ENCODE peak calls at places on chromosomes 1 and 21, in eight cellular contexts. E is H9; V is body of pancreas; A is GM23338; U is mesothelial cell of epicardium; H is AG10803; J is activated CD8-positive, alpha-beta T cell treated with anti-CD3 and anti-CD28 coated beads for 36 hours; F is CD4-positive, alpha-beta T cell. D is an unnamed sample.

GRCh38 chr1:53835491-53835890 is 2.6 kb downstream of the NDC1 start:
- DNase-seq in F (no peak), E (no peak), V (no peak), H (no peak), J (no peak), U (no peak), A (no peak), D (no peak)

GRCh38 chr1:202133016-202133415 is 10.3 kb downstream of the GPR37L1 start:
- DNase-seq in H (no peak), J (no peak), A (no peak), V (no peak), U (no peak), E (no peak), F (no peak), D (no peak)

GRCh38 chr1:36372617-36373016 is 13.1 kb downstream of the STK40 start:
- DNase-seq in U (no peak), H (no peak), F (no peak), V (no peak), J (no peak), A (peak), E (no peak), D (no peak)

GRCh38 chr1:116971965-116972675 is 29.4 kb upstream of the CD101 start:
- DNase-seq in J (no peak), U (no peak), E (no peak), F (no peak), A (no peak), V (no peak), H (no peak), D (no peak)

GRCh38 chr1:27350673-27351540 is 9.1 kb downstream of the SYTL1 start:
- DNase-seq in F (no peak), E (peak), A (peak), U (no peak), V (no peak), J (no peak), H (no peak), D (peak)

GRCh38 chr1:12113433-12114339 is 50.6 kb downstream of the TNFRSF8 start:
- DNase-seq in H (peak), F (no peak), A (no peak), J (peak), V (no peak), E (no peak), U (no peak), D (no peak)

GRCh38 chr1:41882068-41882477 is 36.6 kb downstream of the HIVEP3 start:
- DNase-seq in F (no peak), J (no peak), A (no peak), U (no peak), V (peak), H (no peak), E (no peak), D (no peak)

GRCh38 chr1:7298749-7299151 is 472.3 kb upstream of the VAMP3 start:
- DNase-seq in U (no peak), A (no peak), E (no peak), H (peak), J (no peak), F (no peak), V (no peak), D (no peak)

GRCh38 chr1:204074274-204075115 is 1.6 kb downstream of the SOX13 start:
- DNase-seq in A (peak), H (peak), U (peak), F (no peak), J (peak), V (peak), E (peak), D (peak)

GRCh38 chr21:18147678-18148077 is 97.0 kb upstream of the CHODL start:
- DNase-seq in H (no peak), F (no peak), J (no peak), V (no peak), E (no peak), U (no peak), A (no peak), D (no peak)

GRCh38 chr1:22952694-22953391 is 19.8 kb downstream of the LACTBL1 start:
- DNase-seq in E (peak), V (no peak), U (no peak), F (no peak), H (no peak), A (peak), J (no peak), D (no peak)

GRCh38 chr1:22912311-22912710 is 60.4 kb downstream of the LACTBL1 start:
- DNase-seq in H (no peak), U (no peak), E (no peak), J (no peak), F (no peak), A (no peak), V (no peak), D (no peak)

GRCh38 chr21:44498965-44499560 is 40.9 kb downstream of the KRTAP10-1 start:
- DNase-seq in A (no peak), U (no peak), J (no peak), H (no peak), F (no peak), E (no peak), V (no peak), D (no peak)

GRCh38 chr1:162560303-162561036 is 1.1 kb upstream of the UAP1 start:
- DNase-seq in A (peak), U (no peak), J (peak), E (peak), V (no peak), H (no peak), F (peak), D (no peak)

GRCh38 chr1:155125946-155126493 is 1.7 kb upstream of the EFNA1 start:
- DNase-seq in A (peak), U (peak), E (peak), H (peak), J (no peak), V (peak), F (no peak), D (no peak)

GRCh38 chr1:61941794-61942193 is 199.5 kb downstream of the PATJ start:
- DNase-seq in A (no peak), U (no peak), V (no peak), J (no peak), E (no peak), H (no peak), F (no peak), D (no peak)

GRCh38 chr1:41613646-41614592 is 129.4 kb upstream of the EDN2 start:
- DNase-seq in V (no peak), U (no peak), E (no peak), J (no peak), H (peak), A (no peak), F (no peak), D (peak)

GRCh38 chr1:81554108-81554507 is 246.6 kb upstream of the ADGRL2 start:
- DNase-seq in E (no peak), H (no peak), F (no peak), U (no peak), V (no peak), A (no peak), J (no peak), D (no peak)

GRCh38 chr1:176954242-176954641 is 210.3 kb downstream of the ASTN1 start:
- DNase-seq in F (no peak), H (no peak), V (no peak), U (no peak), E (no peak), A (peak), J (no peak), D (no peak)
- TF ChIP-seq CTCF in F (no peak), H (no peak), V (peak), U (no peak), E (peak), A (peak), J (no peak), D (peak)

GRCh38 chr1:200973937-200974657 is 49.4 kb downstream of the KIF21B start:
- DNase-seq in H (no peak), U (no peak), F (no peak), E (no peak), V (no peak), J (no peak), A (no peak), D (no peak)

GRCh38 chr1:200971428-200971903 is 52.0 kb downstream of the KIF21B start:
- DNase-seq in U (no peak), F (no peak), E (no peak), H (no peak), J (peak), A (no peak), V (no peak), D (no peak)

GRCh38 chr1:200970771-200971427 is 52.6 kb downstream of the KIF21B start:
- DNase-seq in E (no peak), A (no peak), V (no peak), J (no peak), H (no peak), U (no peak), F (no peak), D (no peak)

GRCh38 chr1:200972985-200973742 is 50.4 kb downstream of the KIF21B start:
- DNase-seq in H (no peak), U (no peak), V (no peak), J (no peak), E (no peak), A (no peak), F (no peak), D (no peak)

DNA sequence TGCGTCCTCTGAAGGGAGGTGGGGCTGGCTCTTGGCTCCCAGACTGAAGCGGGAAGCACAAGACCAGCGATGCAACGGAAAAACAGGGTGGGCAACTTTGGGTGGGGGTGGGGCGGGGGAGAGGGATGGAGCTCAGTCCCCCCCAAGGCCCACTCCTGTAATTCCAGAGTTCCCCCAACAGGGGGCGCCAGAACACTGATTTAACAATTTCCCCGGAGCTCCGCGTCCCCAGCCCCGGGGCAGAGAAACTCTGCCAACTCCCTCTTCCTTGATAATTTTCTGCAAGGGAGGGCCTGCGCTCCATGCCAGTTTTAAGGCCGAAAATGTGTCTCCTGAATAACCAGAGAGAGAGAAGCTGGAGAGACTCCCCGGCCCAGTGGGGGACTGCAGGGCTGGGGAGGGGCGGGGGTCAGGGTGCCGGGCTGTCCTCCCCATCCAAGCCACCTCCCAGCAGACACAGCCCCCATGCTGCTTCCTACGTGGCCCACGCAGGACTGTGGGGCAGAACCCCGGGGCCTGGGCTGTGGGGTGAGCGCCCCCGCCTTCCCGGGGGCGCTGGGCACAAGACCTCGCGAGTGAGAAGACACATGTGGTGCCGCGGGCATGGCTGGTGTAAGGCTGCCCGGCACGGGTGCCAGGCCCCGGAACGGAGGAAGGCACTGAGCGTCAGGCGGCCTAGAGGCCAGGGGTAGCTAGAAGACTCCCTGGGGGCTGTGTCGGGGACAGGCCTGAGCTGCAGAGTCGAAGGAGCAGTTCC is 51.4 kb downstream of the KIF21B start:
- DNase-seq in U (peak), J (peak), A (peak), E (peak), V (peak), F (peak), H (peak), D (peak)
- TF ChIP-seq CTCF in U (peak), J (peak), A (peak), E (peak), V (peak), F (peak), H (peak), D (peak)

GRCh38 chr1:115767403-115767802 is 1.1 kb downstream of the CASQ2 start:
- DNase-seq in F (no peak), H (no peak), J (no peak), U (no peak), A (no peak), E (no peak), V (no peak), D (no peak)

GRCh38 chr1:115765091-115765490 is 3.4 kb downstream of the CASQ2 start:
- DNase-seq in E (no peak), U (no peak), H (no peak), A (no peak), J (no peak), F (no peak), V (no peak), D (no peak)

GRCh38 chr1:115762792-115763191 is 5.7 kb downstream of the CASQ2 start:
- DNase-seq in E (no peak), A (no peak), H (no peak), F (no peak), U (no peak), V (no peak), J (no peak), D (no peak)

GRCh38 chr1:115761601-115762302 is 6.8 kb downstream of the CASQ2 start:
- DNase-seq in A (no peak), H (no peak), V (no peak), U (no peak), E (no peak), F (no peak), J (no peak), D (no peak)

GRCh38 chr1:115764541-115764940 is 4.0 kb downstream of the CASQ2 start:
- DNase-seq in H (no peak), J (no peak), V (peak), F (no peak), E (no peak), A (peak), U (no peak), D (no peak)
- TF ChIP-seq CTCF in H (peak), J (no peak), V (peak), F (no peak), E (peak), A (peak), U (peak), D (peak)

DNA sequence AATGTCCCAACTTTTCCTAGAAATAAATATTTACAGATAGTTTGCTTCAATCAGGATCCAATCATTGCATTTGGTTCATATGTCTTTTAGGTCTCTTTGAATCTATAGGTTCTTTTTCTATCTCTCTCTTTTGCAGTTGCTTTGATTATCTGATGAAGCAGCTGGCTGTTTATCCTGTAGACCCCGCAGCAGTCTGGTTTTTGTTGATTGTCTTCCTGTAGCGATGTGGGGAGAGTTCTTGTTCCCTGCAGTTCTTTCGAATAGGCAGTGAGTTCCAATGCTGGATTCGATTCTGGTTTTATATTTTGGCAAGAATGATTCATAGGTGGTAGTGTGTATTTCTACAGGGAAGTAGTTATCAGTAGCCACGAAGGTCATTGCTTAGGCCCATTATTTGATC is 7.4 kb upstream of the MIXL1 start:
- DNase-seq in U (no peak), A (no peak), H (no peak), F (no peak), E (no peak), V (no peak), J (no peak), D (no peak)
- TF ChIP-seq CTCF in U (no peak), A (no peak), H (no peak), F (no peak), E (no peak), V (no peak), J (no peak), D (no peak)

DNA sequence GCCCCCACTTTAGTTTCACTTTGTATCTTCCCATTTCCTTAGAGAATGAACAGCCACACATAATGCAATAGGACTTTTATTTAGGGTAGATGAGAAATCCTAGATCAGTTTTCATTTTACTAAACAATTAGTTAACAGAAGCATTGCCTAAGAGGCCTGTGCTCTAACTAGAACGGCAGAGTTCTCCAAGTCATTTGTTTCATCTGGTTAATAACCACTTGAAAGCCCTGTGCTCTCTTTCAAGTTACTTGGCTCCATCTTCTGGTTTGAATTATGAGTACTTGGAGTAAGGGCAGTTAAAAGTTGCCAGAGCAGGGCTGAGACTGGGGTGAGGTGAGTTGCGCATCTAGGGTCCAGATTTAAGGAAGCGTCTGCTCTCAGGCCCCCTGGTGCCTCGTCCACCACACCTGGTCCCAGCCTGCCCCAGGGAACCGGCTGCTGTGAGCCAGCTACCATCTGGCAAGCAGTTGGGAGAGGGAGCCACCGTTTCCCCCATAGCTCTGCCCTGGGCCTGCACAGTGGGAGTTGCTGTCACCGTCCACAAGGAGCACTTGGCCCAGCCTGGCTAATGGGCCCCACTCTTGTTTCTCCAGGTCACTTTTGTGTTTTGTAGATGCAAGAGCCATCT is 18.1 kb upstream of the SLC44A3 start:
- DNase-seq in E (peak), J (no peak), A (peak), F (no peak), H (peak), U (no peak), V (peak), D (no peak)
- TF ChIP-seq CTCF in E (peak), J (no peak), A (peak), F (no peak), H (peak), U (no peak), V (peak), D (peak)

GRCh38 chr1:159835862-159836518 is 9.3 kb downstream of the SLAMF8 start:
- DNase-seq in J (no peak), H (peak), V (no peak), U (no peak), F (no peak), E (no peak), A (peak), D (no peak)
- TF ChIP-seq CTCF in J (no peak), H (no peak), V (no peak), U (no peak), F (no peak), E (peak), A (peak), D (peak)

GRCh38 chr1:8598783-8599182 is 218.7 kb downstream of the RERE start:
- DNase-seq in F (no peak), U (no peak), E (no peak), A (no peak), V (peak), H (no peak), J (no peak), D (no peak)

GRCh38 chr1:8599813-8600212 is 217.6 kb downstream of the RERE start:
- DNase-seq in F (no peak), V (no peak), E (no peak), A (no peak), U (no peak), H (no peak), J (no peak), D (no peak)

GRCh38 chr1:8600336-8600735 is 217.1 kb downstream of the RERE start:
- DNase-seq in J (no peak), U (no peak), H (peak), E (no peak), V (no peak), A (no peak), F (no peak), D (no peak)

GRCh38 chr1:8597455-8597854 is 220.0 kb downstream of the RERE start:
- DNase-seq in U (no peak), E (no peak), V (no peak), J (no peak), A (no peak), H (peak), F (no peak), D (no peak)

GRCh38 chr1:8598060-8598724 is 219.2 kb downstream of the RERE start:
- DNase-seq in F (no peak), U (no peak), J (no peak), A (peak), E (no peak), V (peak), H (peak), D (no peak)
- TF ChIP-seq CTCF in F (no peak), U (no peak), J (no peak), A (peak), E (peak), V (peak), H (peak), D (peak)

D was measured in progenitor cell of endocrine pancreas.